ENCODE peak calls at places on chromosomes 7 and 10, in eight cellular contexts. M is fibroblast of pulmonary artery, Q is esophagus squamous epithelium, E is mammary epithelial cell, F is GM20000, W is foreskin fibroblast, B is Peyer's patch, A is GM10248. S is an unnamed sample.

GRCh38 chr10:131898061-131898460 is 2.7 kb upstream of the PPP2R2D start:
- DNase-seq in M (no peak), Q (no peak), E (no peak), F (no peak), W (no peak), B (no peak), A (no peak), S (no peak)

GRCh38 chr10:61992059-61992460 is 90.6 kb downstream of the ARID5B start:
- DNase-seq in M (peak), Q (no peak), E (no peak), F (no peak), W (peak), B (no peak), A (no peak), S (no peak)

GRCh38 chr10:33801705-33802104 is 467.2 kb upstream of the NRP1 start:
- DNase-seq in M (peak), Q (no peak), E (peak), F (no peak), W (peak), B (no peak), A (no peak), S (no peak)

GRCh38 chr10:21260793-21261149 is 264.7 kb downstream of the SKIDA1 start:
- DNase-seq in M (no peak), Q (no peak), E (no peak), F (no peak), W (peak), B (no peak), A (no peak), S (no peak)

GRCh38 chr7:34066968-34067367 is 161.6 kb downstream of the BMPER start:
- DNase-seq in M (no peak), Q (no peak), E (peak), F (no peak), W (no peak), B (no peak), A (no peak), S (no peak)

GRCh38 chr7:42070068-42070467 is 166.9 kb downstream of the GLI3 start:
- DNase-seq in M (peak), Q (no peak), E (peak), F (no peak), W (peak), B (no peak), A (no peak), S (no peak)

GRCh38 chr10:33945051-33945450 is 610.6 kb upstream of the NRP1 start:
- DNase-seq in M (no peak), Q (no peak), E (no peak), F (no peak), W (no peak), B (no peak), A (no peak), S (no peak)

GRCh38 chr7:100655908-100656674 is at the start of gene ACTL6B:
- DNase-seq in M (peak), Q (no peak), E (peak), F (peak), W (peak), B (peak), A (peak), S (peak)

GRCh38 chr7:2437537-2438148 is 34.2 kb downstream of the CHST12 start:
- DNase-seq in M (no peak), Q (no peak), E (no peak), F (no peak), W (no peak), B (no peak), A (no peak), S (no peak)

GRCh38 chr7:153404781-153405279 is 645.3 kb downstream of the ACTR3B start:
- DNase-seq in M (no peak), Q (no peak), E (no peak), F (no peak), W (no peak), B (no peak), A (no peak), S (no peak)

GRCh38 chr7:57685418-57685817 is 235.4 kb downstream of the ZNF716 start:
- DNase-seq in M (no peak), Q (no peak), E (no peak), F (no peak), W (no peak), B (no peak), A (no peak), S (no peak)

GRCh38 chr7:127922661-127923060 is 108.6 kb downstream of the LRRC4 start:
- DNase-seq in M (no peak), Q (no peak), E (no peak), F (no peak), W (peak), B (no peak), A (no peak), S (no peak)

GRCh38 chr7:131381069-131381838 is 53.6 kb downstream of the MKLN1 start:
- DNase-seq in M (peak), Q (no peak), E (peak), F (no peak), W (peak), B (no peak), A (no peak), S (no peak)

GRCh38 chr10:16933799-16934198 is 116.6 kb upstream of the RSU1 start:
- DNase-seq in M (peak), Q (no peak), E (no peak), F (no peak), W (peak), B (no peak), A (no peak), S (no peak)

GRCh38 chr10:3000063-3000462 is 67.3 kb upstream of the PFKP start:
- DNase-seq in M (no peak), Q (no peak), E (no peak), F (no peak), W (no peak), B (no peak), A (no peak), S (no peak)

GRCh38 chr10:51926336-51926735 is 226.9 kb upstream of the CSTF2T start:
- DNase-seq in M (no peak), Q (no peak), E (no peak), F (no peak), W (no peak), B (no peak), A (no peak), S (no peak)

GRCh38 chr10:89148061-89148460 is 59.1 kb downstream of the CH25H start:
- DNase-seq in M (no peak), Q (no peak), E (no peak), F (no peak), W (no peak), B (no peak), A (no peak), S (no peak)

GRCh38 chr10:72186213-72186612 is 29.6 kb upstream of the ANAPC16 start:
- DNase-seq in M (peak), Q (no peak), E (peak), F (no peak), W (peak), B (no peak), A (no peak), S (no peak)

GRCh38 chr7:117116221-117116620 is 162.9 kb downstream of the ST7 start:
- DNase-seq in M (no peak), Q (no peak), E (no peak), F (no peak), W (no peak), B (no peak), A (no peak), S (no peak)

GRCh38 chr10:102347236-102347828 is 48.2 kb upstream of the NFKB2 start:
- DNase-seq in M (peak), Q (no peak), E (peak), F (peak), W (peak), B (peak), A (peak), S (peak)

GRCh38 chr7:18685961-18686360 is 190.4 kb downstream of the HDAC9 start:
- DNase-seq in M (no peak), Q (no peak), E (peak), F (no peak), W (peak), B (no peak), A (no peak), S (no peak)

GRCh38 chr10:114504769-114505579 is 100.7 kb upstream of the AFAP1L2 start:
- DNase-seq in M (peak), Q (no peak), E (peak), F (no peak), W (peak), B (no peak), A (no peak), S (no peak)

GRCh38 chr10:114408968-114409444 is 4.7 kb upstream of the AFAP1L2 start:
- DNase-seq in M (no peak), Q (no peak), E (no peak), F (no peak), W (peak), B (no peak), A (no peak), S (no peak)

GRCh38 chr7:42831051-42831952 is 80.6 kb downstream of the C7orf25 start:
- DNase-seq in M (peak), Q (no peak), E (peak), F (no peak), W (peak), B (peak), A (no peak), S (peak)

GRCh38 chr10:29600067-29600466 is 34.7 kb downstream of the SVIL start:
- DNase-seq in M (no peak), Q (no peak), E (peak), F (no peak), W (peak), B (no peak), A (no peak), S (no peak)

GRCh38 chr10:133455196-133455595 is 1.5 kb downstream of the SCART1 start:
- DNase-seq in M (no peak), Q (no peak), E (no peak), F (no peak), W (no peak), B (no peak), A (no peak), S (no peak)

GRCh38 chr10:3992374-3993178 is 207.6 kb upstream of the KLF6 start:
- DNase-seq in M (no peak), Q (no peak), E (no peak), F (no peak), W (no peak), B (no peak), A (no peak), S (no peak)

GRCh38 chr7:4189151-4189570 is 492.9 kb upstream of the FOXK1 start:
- DNase-seq in M (peak), Q (no peak), E (peak), F (no peak), W (peak), B (peak), A (no peak), S (no peak)

GRCh38 chr10:73998623-73999622 is 1.0 kb downstream of the VCL start:
- DNase-seq in M (peak), Q (no peak), E (peak), F (peak), W (peak), B (peak), A (no peak), S (peak)

GRCh38 chr10:117547301-117548153 is 5.0 kb downstream of the EMX2 start:
- DNase-seq in M (no peak), Q (no peak), E (no peak), F (peak), W (peak), B (no peak), A (no peak), S (no peak)

GRCh38 chr10:113056468-113057021 is 106.5 kb downstream of the TCF7L2 start:
- DNase-seq in M (peak), Q (no peak), E (peak), F (no peak), W (peak), B (no peak), A (no peak), S (no peak)

GRCh38 chr7:12322287-12322902 is 81.3 kb downstream of the VWDE start:
- DNase-seq in M (peak), Q (no peak), E (no peak), F (peak), W (peak), B (no peak), A (no peak), S (peak)

GRCh38 chr7:100852048-100852872 is at the start of gene SLC12A9:
- DNase-seq in M (peak), Q (peak), E (peak), F (peak), W (peak), B (peak), A (peak), S (peak)

GRCh38 chr10:86614853-86615252 is 39.5 kb upstream of the OPN4 start:
- DNase-seq in M (no peak), Q (no peak), E (no peak), F (no peak), W (no peak), B (no peak), A (no peak), S (peak)

GRCh38 chr7:102119213-102119651 is 167.4 kb upstream of the SH2B2 start:
- DNase-seq in M (peak), Q (no peak), E (peak), F (no peak), W (peak), B (no peak), A (no peak), S (no peak)

GRCh38 chr7:52017802-52018679 is 701.4 kb upstream of the COBL start:
- DNase-seq in M (no peak), Q (no peak), E (no peak), F (peak), W (no peak), B (peak), A (peak), S (peak)
- TF ChIP-seq CTCF in M (no peak), Q (no peak), E (peak), F (peak), W (no peak), B (no peak), A (peak), S (peak)

GRCh38 chr10:22325948-22326702 is 5.2 kb downstream of the BMI1 start:
- DNase-seq in M (no peak), Q (no peak), E (peak), F (peak), W (no peak), B (no peak), A (no peak), S (no peak)
- TF ChIP-seq CTCF in M (peak), Q (peak), E (peak), F (no peak), W (no peak), B (no peak), A (no peak), S (no peak)

DNA sequence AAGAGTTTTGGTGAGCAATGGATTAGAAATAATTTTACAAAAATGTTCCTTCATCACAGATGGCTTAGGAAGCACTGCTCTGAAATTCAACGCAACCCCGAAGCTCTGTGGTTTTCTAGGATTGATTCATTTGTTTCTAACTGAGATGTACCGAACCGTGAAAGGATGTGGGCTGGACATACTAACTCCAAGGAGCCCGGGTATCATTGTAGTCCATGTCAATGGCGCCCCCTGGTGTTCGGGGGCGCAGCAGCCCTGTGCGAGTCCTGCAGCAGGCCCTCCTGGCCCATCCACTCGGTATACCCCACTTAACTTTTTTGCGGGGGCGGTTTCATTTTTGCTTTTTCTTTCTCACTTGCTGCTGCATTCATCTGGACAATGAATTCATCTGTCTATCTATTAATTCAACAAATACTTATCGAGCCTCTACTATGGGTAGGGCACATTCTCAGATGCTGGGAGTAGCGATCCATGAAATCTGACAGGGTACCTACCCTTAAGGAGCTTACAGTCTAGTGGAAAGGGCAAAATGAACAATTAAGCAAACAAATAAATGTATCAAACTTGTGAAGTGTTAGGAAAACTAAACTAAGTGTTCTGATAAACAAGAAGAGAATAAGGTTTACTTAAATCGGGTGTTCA is 25.2 kb upstream of the ITPRID1 start:
- DNase-seq in M (peak), Q (no peak), E (peak), F (peak), W (peak), B (peak), A (peak), S (peak)
- TF ChIP-seq CTCF in M (peak), Q (peak), E (peak), F (peak), W (peak), B (no peak), A (peak), S (peak)

GRCh38 chr10:121088524-121088923 is 237.4 kb downstream of the WDR11 start:
- DNase-seq in M (no peak), Q (no peak), E (peak), F (no peak), W (peak), B (no peak), A (no peak), S (no peak)
- TF ChIP-seq CTCF in M (no peak), Q (peak), E (peak), F (no peak), W (no peak), B (no peak), A (no peak), S (no peak)

GRCh38 chr10:84204610-84205009 is 10.3 kb downstream of the CDHR1 start:
- DNase-seq in M (no peak), Q (no peak), E (no peak), F (no peak), W (no peak), B (no peak), A (no peak), S (no peak)

GRCh38 chr10:84205853-84206513 is 11.6 kb downstream of the CDHR1 start:
- DNase-seq in M (no peak), Q (no peak), E (no peak), F (no peak), W (no peak), B (no peak), A (no peak), S (no peak)

GRCh38 chr10:84205049-84205852 is 10.9 kb downstream of the CDHR1 start:
- DNase-seq in M (peak), Q (no peak), E (peak), F (peak), W (peak), B (peak), A (peak), S (peak)

GRCh38 chr10:84202349-84202748 is 8.0 kb downstream of the CDHR1 start:
- DNase-seq in M (no peak), Q (no peak), E (no peak), F (no peak), W (no peak), B (no peak), A (no peak), S (no peak)

DNA sequence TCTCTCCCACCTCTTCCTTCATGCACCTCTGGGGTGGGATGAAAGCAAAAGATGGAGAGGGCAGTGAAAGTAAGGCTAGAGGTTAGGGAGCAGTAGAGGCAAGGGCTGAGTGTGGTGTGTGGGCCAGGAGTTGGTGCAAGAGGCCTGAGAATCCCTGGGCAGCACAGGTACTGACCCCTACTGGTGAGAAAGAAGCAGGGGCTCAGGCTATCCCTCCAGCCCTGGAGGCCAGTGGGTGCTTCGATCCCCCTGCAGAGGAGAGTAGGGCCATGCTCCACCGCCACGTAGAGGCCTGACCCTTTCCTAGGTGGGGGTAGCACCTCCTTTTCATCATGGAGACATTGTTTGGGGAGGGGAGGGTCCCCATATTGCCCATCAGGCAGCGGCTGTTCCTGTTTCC is 9.8 kb downstream of the CDHR1 start:
- DNase-seq in M (no peak), Q (no peak), E (no peak), F (peak), W (no peak), B (no peak), A (peak), S (no peak)
- TF ChIP-seq CTCF in M (peak), Q (peak), E (peak), F (peak), W (no peak), B (no peak), A (peak), S (peak)

GRCh38 chr10:130044067-130045061 is 66.3 kb downstream of the C10orf143 start:
- DNase-seq in M (no peak), Q (no peak), E (no peak), F (no peak), W (no peak), B (peak), A (no peak), S (no peak)

GRCh38 chr10:130045801-130046321 is 64.8 kb downstream of the C10orf143 start:
- DNase-seq in M (no peak), Q (no peak), E (no peak), F (no peak), W (no peak), B (peak), A (no peak), S (no peak)

GRCh38 chr10:130043491-130043890 is 67.1 kb downstream of the C10orf143 start:
- DNase-seq in M (no peak), Q (no peak), E (no peak), F (no peak), W (no peak), B (peak), A (no peak), S (no peak)

GRCh38 chr10:130046591-130046990 is 64.0 kb downstream of the C10orf143 start:
- DNase-seq in M (no peak), Q (no peak), E (no peak), F (no peak), W (no peak), B (no peak), A (no peak), S (no peak)

DNA sequence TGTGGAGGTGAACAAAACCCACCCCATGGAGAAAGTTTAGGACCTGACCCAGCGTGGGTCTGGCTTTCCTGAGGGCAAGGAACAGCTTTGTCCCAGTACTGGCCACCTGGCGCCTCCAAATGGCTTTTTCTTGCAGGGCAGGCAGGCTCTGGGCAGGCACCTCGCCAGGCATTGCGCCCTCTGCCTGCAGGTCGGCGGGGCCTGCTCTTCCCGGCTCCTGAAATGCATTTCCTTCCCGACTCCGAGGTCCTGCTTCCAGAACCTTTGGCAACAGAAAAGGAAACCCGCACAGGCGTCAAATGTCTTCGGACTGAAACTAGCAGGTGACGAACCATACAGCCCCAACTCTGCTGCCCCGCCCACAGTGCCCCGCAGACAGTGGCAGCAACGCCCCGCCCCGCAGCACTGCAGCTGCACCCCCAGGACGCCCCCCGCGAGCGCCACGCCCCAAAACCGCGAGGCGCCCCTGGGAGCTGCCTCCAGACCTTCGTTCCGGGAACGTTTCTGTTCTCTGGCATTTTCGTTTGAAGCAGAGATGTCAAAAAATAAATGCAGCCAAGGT is 65.5 kb downstream of the C10orf143 start:
- DNase-seq in M (no peak), Q (no peak), E (no peak), F (no peak), W (peak), B (peak), A (no peak), S (no peak)
- TF ChIP-seq CTCF in M (no peak), Q (peak), E (no peak), F (no peak), W (peak), B (no peak), A (no peak), S (no peak)

GRCh38 chr10:60029441-60029840 is 123.1 kb upstream of the CCDC6 start:
- DNase-seq in M (no peak), Q (no peak), E (no peak), F (no peak), W (no peak), B (no peak), A (no peak), S (no peak)
- TF ChIP-seq CTCF in M (no peak), Q (no peak), E (no peak), F (no peak), W (no peak), B (no peak), A (no peak), S (no peak)

S was measured in activated CD8-positive, alpha-beta T cell treated with anti-CD3 and anti-CD28 coated beads for 36 hours.